ENCODE peak calls at places on chromosome 17, in six cellular contexts. One of them, this sample, is unnamed.
A peak's percentile ranks its signal among the peaks of the same experiment; 100 is the strongest.

GRCh38 chr17:31696184-31696602 is 162.9 kb downstream of the COPRS start:
- DNase-seq in GM10248: no peak
- DNase-seq in activated B cell treated with CpG ODN at 0.5 μM for 24 hours: no peak
- DNase-seq in activated CD4-positive, alpha-beta memory T cell treated with anti-CD3 and anti-CD28 coated beads for 36 hours: no peak
- DNase-seq in HT1080: no peak
- DNase-seq in CD4-positive, alpha-beta T cell: no peak
- DNase-seq in this sample: no peak

GRCh38 chr17:48492401-48493298 is 38.2 kb downstream of the HOXB1 start:
- DNase-seq in HT1080: peak; percentile 60
- DNase-seq in activated CD4-positive, alpha-beta memory T cell treated with anti-CD3 and anti-CD28 coated beads for 36 hours: peak; percentile 76
- DNase-seq in GM10248: peak; percentile 83
- DNase-seq in CD4-positive, alpha-beta T cell: peak; percentile 72
- DNase-seq in activated B cell treated with CpG ODN at 0.5 μM for 24 hours: peak; percentile 53
- DNase-seq in this sample: peak; percentile 57

GRCh38 chr17:59533694-59534093 is 31.7 kb upstream of the DHX40 start:
- DNase-seq in CD4-positive, alpha-beta T cell: no peak
- DNase-seq in GM10248: no peak
- DNase-seq in activated B cell treated with CpG ODN at 0.5 μM for 24 hours: no peak
- DNase-seq in HT1080: no peak
- DNase-seq in activated CD4-positive, alpha-beta memory T cell treated with anti-CD3 and anti-CD28 coated beads for 36 hours: no peak
- DNase-seq in this sample: no peak

GRCh38 chr17:81676906-81677305 is 6.7 kb downstream of the ARL16 start:
- DNase-seq in HT1080: no peak
- DNase-seq in activated B cell treated with CpG ODN at 0.5 μM for 24 hours: no peak
- DNase-seq in activated CD4-positive, alpha-beta memory T cell treated with anti-CD3 and anti-CD28 coated beads for 36 hours: no peak
- DNase-seq in GM10248: no peak
- DNase-seq in CD4-positive, alpha-beta T cell: no peak
- DNase-seq in this sample: no peak

GRCh38 chr17:62790554-62790953 is 17.6 kb downstream of the MARCHF10 start:
- DNase-seq in activated CD4-positive, alpha-beta memory T cell treated with anti-CD3 and anti-CD28 coated beads for 36 hours: no peak
- DNase-seq in HT1080: peak; percentile 58
- DNase-seq in CD4-positive, alpha-beta T cell: no peak
- DNase-seq in activated B cell treated with CpG ODN at 0.5 μM for 24 hours: no peak
- DNase-seq in GM10248: no peak
- DNase-seq in this sample: no peak

GRCh38 chr17:55437165-55437605 is 15.6 kb upstream of the MMD start:
- DNase-seq in activated CD4-positive, alpha-beta memory T cell treated with anti-CD3 and anti-CD28 coated beads for 36 hours: no peak
- DNase-seq in CD4-positive, alpha-beta T cell: no peak
- DNase-seq in activated B cell treated with CpG ODN at 0.5 μM for 24 hours: peak; percentile 36
- DNase-seq in GM10248: peak; percentile 67
- DNase-seq in HT1080: no peak
- DNase-seq in this sample: no peak

GRCh38 chr17:57622886-57623433 is 122.1 kb downstream of the CCDC182 start:
- DNase-seq in HT1080: peak; percentile 80
- DNase-seq in activated B cell treated with CpG ODN at 0.5 μM for 24 hours: no peak
- DNase-seq in GM10248: peak; percentile 70
- DNase-seq in activated CD4-positive, alpha-beta memory T cell treated with anti-CD3 and anti-CD28 coated beads for 36 hours: peak; percentile 54
- DNase-seq in CD4-positive, alpha-beta T cell: no peak
- DNase-seq in this sample: no peak

GRCh38 chr17:76645481-76645880 is 1.9 kb upstream of the ST6GALNAC1 start:
- DNase-seq in activated CD4-positive, alpha-beta memory T cell treated with anti-CD3 and anti-CD28 coated beads for 36 hours: no peak
- DNase-seq in activated B cell treated with CpG ODN at 0.5 μM for 24 hours: no peak
- DNase-seq in HT1080: no peak
- DNase-seq in CD4-positive, alpha-beta T cell: no peak
- DNase-seq in GM10248: no peak
- DNase-seq in this sample: no peak

GRCh38 chr17:10295728-10296343 is 77.0 kb downstream of the MYH13 start:
- DNase-seq in activated CD4-positive, alpha-beta memory T cell treated with anti-CD3 and anti-CD28 coated beads for 36 hours: peak; percentile 46
- DNase-seq in CD4-positive, alpha-beta T cell: no peak
- DNase-seq in activated B cell treated with CpG ODN at 0.5 μM for 24 hours: no peak
- DNase-seq in GM10248: peak; percentile 62
- DNase-seq in HT1080: peak; percentile 47
- DNase-seq in this sample: peak; percentile 14

GRCh38 chr17:3647769-3648540 is 11.4 kb downstream of the CTNS start:
- DNase-seq in activated CD4-positive, alpha-beta memory T cell treated with anti-CD3 and anti-CD28 coated beads for 36 hours: peak; percentile 71
- DNase-seq in HT1080: peak; percentile 40
- DNase-seq in activated B cell treated with CpG ODN at 0.5 μM for 24 hours: no peak
- DNase-seq in CD4-positive, alpha-beta T cell: peak; percentile 34
- DNase-seq in GM10248: peak; percentile 66
- DNase-seq in this sample: peak; percentile 12

GRCh38 chr17:28514571-28515002 is 8.4 kb downstream of the FOXN1 start:
- DNase-seq in activated CD4-positive, alpha-beta memory T cell treated with anti-CD3 and anti-CD28 coated beads for 36 hours: no peak
- DNase-seq in activated B cell treated with CpG ODN at 0.5 μM for 24 hours: no peak
- DNase-seq in HT1080: no peak
- DNase-seq in GM10248: no peak
- DNase-seq in CD4-positive, alpha-beta T cell: no peak
- DNase-seq in this sample: no peak

GRCh38 chr17:48970224-48970623 is 1.8 kb upstream of the GIP start:
- DNase-seq in HT1080: no peak
- DNase-seq in activated CD4-positive, alpha-beta memory T cell treated with anti-CD3 and anti-CD28 coated beads for 36 hours: no peak
- DNase-seq in CD4-positive, alpha-beta T cell: no peak
- DNase-seq in GM10248: no peak
- DNase-seq in activated B cell treated with CpG ODN at 0.5 μM for 24 hours: no peak
- DNase-seq in this sample: no peak

GRCh38 chr17:13909901-13910519 is 159.3 kb upstream of the COX10 start:
- DNase-seq in CD4-positive, alpha-beta T cell: no peak
- DNase-seq in activated B cell treated with CpG ODN at 0.5 μM for 24 hours: no peak
- DNase-seq in activated CD4-positive, alpha-beta memory T cell treated with anti-CD3 and anti-CD28 coated beads for 36 hours: no peak
- DNase-seq in GM10248: no peak
- DNase-seq in HT1080: no peak
- DNase-seq in this sample: no peak

GRCh38 chr17:82703036-82703745 is 4.7 kb upstream of the RAB40B start:
- DNase-seq in HT1080: no peak
- DNase-seq in CD4-positive, alpha-beta T cell: no peak
- DNase-seq in GM10248: no peak
- DNase-seq in activated CD4-positive, alpha-beta memory T cell treated with anti-CD3 and anti-CD28 coated beads for 36 hours: no peak
- DNase-seq in activated B cell treated with CpG ODN at 0.5 μM for 24 hours: no peak
- DNase-seq in this sample: no peak